ENCODE peak calls at places on chromosomes 2 and 18, in seven cellular contexts. One of them, this sample, is unnamed.

GRCh38 chr18:49486617-49486958 is 446 bp downstream of the C18orf32 start:
- DNase-seq in naive B cell: no peak
- DNase-seq in AG08395: no peak
- DNase-seq in left cardiac atrium: no peak
- DNase-seq in astrocyte: no peak
- DNase-seq in skeletal muscle cell: no peak
- DNase-seq in brain microvascular endothelial cell: no peak
- DNase-seq in this sample: no peak

GRCh38 chr2:190948671-190949070 is 65.3 kb downstream of the STAT1 start:
- DNase-seq in naive B cell: no peak
- DNase-seq in AG08395: no peak
- DNase-seq in left cardiac atrium: no peak
- DNase-seq in astrocyte: peak; percentile 86
- DNase-seq in skeletal muscle cell: no peak
- DNase-seq in brain microvascular endothelial cell: peak; percentile 72
- DNase-seq in this sample: no peak

GRCh38 chr2:233440714-233441113 is 86.4 kb downstream of the DGKD start:
- DNase-seq in naive B cell: no peak
- DNase-seq in AG08395: no peak
- DNase-seq in left cardiac atrium: no peak
- DNase-seq in astrocyte: no peak
- DNase-seq in skeletal muscle cell: no peak
- DNase-seq in brain microvascular endothelial cell: no peak
- DNase-seq in this sample: peak; percentile 52

GRCh38 chr2:231361701-231362588 is 33.6 kb upstream of the B3GNT7 start:
- DNase-seq in naive B cell: peak; percentile 18
- DNase-seq in AG08395: no peak
- DNase-seq in left cardiac atrium: no peak
- DNase-seq in astrocyte: no peak
- DNase-seq in skeletal muscle cell: no peak
- DNase-seq in brain microvascular endothelial cell: no peak
- DNase-seq in this sample: peak; percentile 64

GRCh38 chr2:238158807-238159539 is at the start of gene ERFE:
- DNase-seq in naive B cell: peak; percentile 49
- DNase-seq in AG08395: peak; percentile 75
- DNase-seq in left cardiac atrium: peak; percentile 38
- DNase-seq in astrocyte: no peak
- DNase-seq in skeletal muscle cell: no peak
- DNase-seq in brain microvascular endothelial cell: no peak
- DNase-seq in this sample: no peak

GRCh38 chr2:36626071-36626470 is 28.1 kb upstream of the FEZ2 start:
- DNase-seq in naive B cell: no peak
- DNase-seq in AG08395: no peak
- DNase-seq in left cardiac atrium: no peak
- DNase-seq in astrocyte: peak; percentile 13
- DNase-seq in skeletal muscle cell: no peak
- DNase-seq in brain microvascular endothelial cell: no peak
- DNase-seq in this sample: no peak

GRCh38 chr2:72851333-72851732 is 25.5 kb upstream of the EXOC6B start:
- DNase-seq in naive B cell: no peak
- DNase-seq in AG08395: no peak
- DNase-seq in left cardiac atrium: no peak
- DNase-seq in astrocyte: no peak
- DNase-seq in skeletal muscle cell: no peak
- DNase-seq in brain microvascular endothelial cell: no peak
- DNase-seq in this sample: no peak

GRCh38 chr2:174335605-174336402 is 1.1 kb downstream of the SP9 start:
- DNase-seq in naive B cell: no peak
- DNase-seq in AG08395: peak; percentile 26
- DNase-seq in left cardiac atrium: no peak
- DNase-seq in astrocyte: no peak
- DNase-seq in skeletal muscle cell: no peak
- DNase-seq in brain microvascular endothelial cell: no peak
- DNase-seq in this sample: peak; percentile 58

GRCh38 chr2:19031642-19032041 is 326.8 kb downstream of the OSR1 start:
- DNase-seq in naive B cell: no peak
- DNase-seq in AG08395: no peak
- DNase-seq in left cardiac atrium: no peak
- DNase-seq in astrocyte: no peak
- DNase-seq in skeletal muscle cell: no peak
- DNase-seq in brain microvascular endothelial cell: no peak
- DNase-seq in this sample: no peak

GRCh38 chr18:76488190-76488589 is 6.9 kb downstream of the ZNF516 start:
- DNase-seq in naive B cell: no peak
- DNase-seq in AG08395: no peak
- DNase-seq in left cardiac atrium: no peak
- DNase-seq in astrocyte: peak; percentile 70
- DNase-seq in skeletal muscle cell: no peak
- DNase-seq in brain microvascular endothelial cell: peak; percentile 7
- DNase-seq in this sample: no peak

GRCh38 chr2:24342110-24342910 is 18.0 kb downstream of the ITSN2 start:
- DNase-seq in naive B cell: no peak
- DNase-seq in AG08395: no peak
- DNase-seq in left cardiac atrium: no peak
- DNase-seq in astrocyte: peak; percentile 46
- DNase-seq in skeletal muscle cell: peak; percentile 28
- DNase-seq in brain microvascular endothelial cell: peak; percentile 40
- DNase-seq in this sample: no peak

GRCh38 chr2:13522917-13523821 is 806.4 kb downstream of the TRIB2 start:
- DNase-seq in naive B cell: no peak
- DNase-seq in AG08395: no peak
- DNase-seq in left cardiac atrium: peak; percentile 19
- DNase-seq in astrocyte: peak; percentile 71
- DNase-seq in skeletal muscle cell: no peak
- DNase-seq in brain microvascular endothelial cell: peak; percentile 1
- DNase-seq in this sample: no peak

GRCh38 chr2:114935031-114935430 is 492.6 kb downstream of the DPP10 start:
- DNase-seq in naive B cell: no peak
- DNase-seq in AG08395: no peak
- DNase-seq in left cardiac atrium: no peak
- DNase-seq in astrocyte: no peak
- DNase-seq in skeletal muscle cell: no peak
- DNase-seq in brain microvascular endothelial cell: no peak
- DNase-seq in this sample: no peak

GRCh38 chr2:10514287-10514686 is 66.2 kb upstream of the ODC1 start:
- DNase-seq in naive B cell: no peak
- DNase-seq in AG08395: no peak
- DNase-seq in left cardiac atrium: no peak
- DNase-seq in astrocyte: no peak
- DNase-seq in skeletal muscle cell: no peak
- DNase-seq in brain microvascular endothelial cell: no peak
- DNase-seq in this sample: no peak

GRCh38 chr2:113407446-113408099 is 29.9 kb upstream of the ZNG1B start:
- DNase-seq in naive B cell: no peak
- DNase-seq in AG08395: no peak
- DNase-seq in left cardiac atrium: no peak
- DNase-seq in astrocyte: no peak
- DNase-seq in skeletal muscle cell: no peak
- DNase-seq in brain microvascular endothelial cell: peak; percentile 26
- DNase-seq in this sample: no peak

GRCh38 chr2:2328847-2329246 is 2.2 kb downstream of the MYT1L start:
- DNase-seq in naive B cell: no peak
- DNase-seq in AG08395: no peak
- DNase-seq in left cardiac atrium: no peak
- DNase-seq in astrocyte: peak; percentile 0
- DNase-seq in skeletal muscle cell: no peak
- DNase-seq in brain microvascular endothelial cell: peak; percentile 11
- DNase-seq in this sample: no peak

GRCh38 chr2:235984552-235984951 is 183.6 kb downstream of the GBX2 start:
- DNase-seq in naive B cell: no peak
- DNase-seq in AG08395: no peak
- DNase-seq in left cardiac atrium: no peak
- DNase-seq in astrocyte: no peak
- DNase-seq in skeletal muscle cell: no peak
- DNase-seq in brain microvascular endothelial cell: no peak
- DNase-seq in this sample: no peak

GRCh38 chr18:36167692-36168218 is 19.5 kb upstream of the MOCOS start:
- DNase-seq in naive B cell: no peak
- DNase-seq in AG08395: no peak
- DNase-seq in left cardiac atrium: no peak
- DNase-seq in astrocyte: no peak
- DNase-seq in skeletal muscle cell: no peak
- DNase-seq in brain microvascular endothelial cell: no peak
- DNase-seq in this sample: no peak

GRCh38 chr2:1136071-1136470 is 185.4 kb downstream of the SNTG2 start:
- DNase-seq in naive B cell: no peak
- DNase-seq in AG08395: no peak
- DNase-seq in left cardiac atrium: no peak
- DNase-seq in astrocyte: no peak
- DNase-seq in skeletal muscle cell: peak; percentile 1
- DNase-seq in brain microvascular endothelial cell: no peak
- DNase-seq in this sample: no peak

GRCh38 chr2:177289824-177290632 is 25.5 kb upstream of the NFE2L2 start:
- DNase-seq in naive B cell: peak; percentile 23
- DNase-seq in AG08395: no peak
- DNase-seq in left cardiac atrium: no peak
- DNase-seq in astrocyte: no peak
- DNase-seq in skeletal muscle cell: no peak
- DNase-seq in brain microvascular endothelial cell: no peak
- DNase-seq in this sample: no peak

GRCh38 chr2:45821558-45822271 is 170.2 kb downstream of the PRKCE start:
- DNase-seq in naive B cell: no peak
- DNase-seq in AG08395: no peak
- DNase-seq in left cardiac atrium: peak; percentile 70
- DNase-seq in astrocyte: peak; percentile 69
- DNase-seq in skeletal muscle cell: peak; percentile 75
- DNase-seq in brain microvascular endothelial cell: peak; percentile 70
- DNase-seq in this sample: peak; percentile 88

GRCh38 chr2:121075006-121075545 is 209.9 kb downstream of the TFCP2L1 start:
- DNase-seq in naive B cell: no peak
- DNase-seq in AG08395: peak; percentile 87
- DNase-seq in left cardiac atrium: peak; percentile 61
- DNase-seq in astrocyte: peak; percentile 96
- DNase-seq in skeletal muscle cell: peak; percentile 88
- DNase-seq in brain microvascular endothelial cell: peak; percentile 98
- DNase-seq in this sample: peak; percentile 80

GRCh38 chr2:144514731-144515424 is 5.0 kb downstream of the ZEB2 start:
- DNase-seq in naive B cell: no peak
- DNase-seq in AG08395: no peak
- DNase-seq in left cardiac atrium: no peak
- DNase-seq in astrocyte: no peak
- DNase-seq in skeletal muscle cell: no peak
- DNase-seq in brain microvascular endothelial cell: no peak
- DNase-seq in this sample: no peak

GRCh38 chr18:3777719-3778118 is 327.7 kb downstream of the TGIF1 start:
- DNase-seq in naive B cell: no peak
- DNase-seq in AG08395: no peak
- DNase-seq in left cardiac atrium: no peak
- DNase-seq in astrocyte: no peak
- DNase-seq in skeletal muscle cell: no peak
- DNase-seq in brain microvascular endothelial cell: no peak
- DNase-seq in this sample: no peak

GRCh38 chr2:10072656-10073480 is 7.3 kb downstream of the CYS1 start:
- DNase-seq in naive B cell: peak; percentile 71
- DNase-seq in AG08395: peak; percentile 90
- DNase-seq in left cardiac atrium: peak; percentile 84
- DNase-seq in astrocyte: peak; percentile 58
- DNase-seq in skeletal muscle cell: peak; percentile 44
- DNase-seq in brain microvascular endothelial cell: peak; percentile 76
- DNase-seq in this sample: peak; percentile 94

GRCh38 chr2:76415821-76416220 is 705.1 kb upstream of the GCFC2 start:
- DNase-seq in naive B cell: no peak
- DNase-seq in AG08395: no peak
- DNase-seq in left cardiac atrium: no peak
- DNase-seq in astrocyte: no peak
- DNase-seq in skeletal muscle cell: no peak
- DNase-seq in brain microvascular endothelial cell: no peak
- DNase-seq in this sample: no peak

GRCh38 chr2:30234180-30234971 is 3.0 kb downstream of the LBH start:
- DNase-seq in naive B cell: no peak
- DNase-seq in AG08395: peak; percentile 69
- DNase-seq in left cardiac atrium: no peak
- DNase-seq in astrocyte: peak; percentile 96
- DNase-seq in skeletal muscle cell: peak; percentile 88
- DNase-seq in brain microvascular endothelial cell: peak; percentile 95
- DNase-seq in this sample: peak; percentile 77

GRCh38 chr2:217553202-217553601 is 449.6 kb downstream of the TNS1 start:
- DNase-seq in naive B cell: no peak
- DNase-seq in AG08395: no peak
- DNase-seq in left cardiac atrium: no peak
- DNase-seq in astrocyte: no peak
- DNase-seq in skeletal muscle cell: no peak
- DNase-seq in brain microvascular endothelial cell: no peak
- DNase-seq in this sample: no peak

GRCh38 chr2:152071077-152071476 is 27.8 kb downstream of the CACNB4 start:
- DNase-seq in naive B cell: no peak
- DNase-seq in AG08395: no peak
- DNase-seq in left cardiac atrium: no peak
- DNase-seq in astrocyte: no peak
- DNase-seq in skeletal muscle cell: no peak
- DNase-seq in brain microvascular endothelial cell: no peak
- DNase-seq in this sample: no peak

GRCh38 chr18:48304906-48305693 is 104.1 kb downstream of the ZBTB7C start:
- DNase-seq in naive B cell: no peak
- DNase-seq in AG08395: no peak
- DNase-seq in left cardiac atrium: no peak
- DNase-seq in astrocyte: no peak
- DNase-seq in skeletal muscle cell: no peak
- DNase-seq in brain microvascular endothelial cell: no peak
- DNase-seq in this sample: peak; percentile 33

GRCh38 chr2:207861789-207862188 is 92.1 kb upstream of the FZD5 start:
- DNase-seq in naive B cell: no peak
- DNase-seq in AG08395: no peak
- DNase-seq in left cardiac atrium: no peak
- DNase-seq in astrocyte: no peak
- DNase-seq in skeletal muscle cell: no peak
- DNase-seq in brain microvascular endothelial cell: no peak
- DNase-seq in this sample: no peak

GRCh38 chr2:185219981-185220380 is 518.6 kb upstream of the FSIP2 start:
- DNase-seq in naive B cell: no peak
- DNase-seq in AG08395: no peak
- DNase-seq in left cardiac atrium: no peak
- DNase-seq in astrocyte: peak; percentile 7
- DNase-seq in skeletal muscle cell: peak; percentile 76
- DNase-seq in brain microvascular endothelial cell: peak; percentile 36
- DNase-seq in this sample: no peak

GRCh38 chr2:173830169-173830568 is 135.0 kb downstream of the SP3 start:
- DNase-seq in naive B cell: no peak
- DNase-seq in AG08395: no peak
- DNase-seq in left cardiac atrium: no peak
- DNase-seq in astrocyte: no peak
- DNase-seq in skeletal muscle cell: no peak
- DNase-seq in brain microvascular endothelial cell: no peak
- DNase-seq in this sample: no peak

GRCh38 chr2:31249009-31249690 is 15.2 kb downstream of the EHD3 start:
- DNase-seq in naive B cell: no peak
- DNase-seq in AG08395: no peak
- DNase-seq in left cardiac atrium: no peak
- DNase-seq in astrocyte: no peak
- DNase-seq in skeletal muscle cell: no peak
- DNase-seq in brain microvascular endothelial cell: no peak
- DNase-seq in this sample: no peak

GRCh38 chr2:241613018-241613780 is 23.8 kb downstream of the THAP4 start:
- DNase-seq in naive B cell: no peak
- DNase-seq in AG08395: peak; percentile 19
- DNase-seq in left cardiac atrium: no peak
- DNase-seq in astrocyte: peak; percentile 26
- DNase-seq in skeletal muscle cell: no peak
- DNase-seq in brain microvascular endothelial cell: no peak
- DNase-seq in this sample: peak; percentile 62

GRCh38 chr2:1742680-1743395 is 1.5 kb downstream of the PXDN start:
- DNase-seq in naive B cell: peak; percentile 33
- DNase-seq in AG08395: peak; percentile 84
- DNase-seq in left cardiac atrium: peak; percentile 78
- DNase-seq in astrocyte: peak; percentile 93
- DNase-seq in skeletal muscle cell: peak; percentile 86
- DNase-seq in brain microvascular endothelial cell: peak; percentile 94
- DNase-seq in this sample: peak; percentile 96

GRCh38 chr2:18721038-18721922 is 131.9 kb upstream of the NT5C1B start:
- DNase-seq in naive B cell: no peak
- DNase-seq in AG08395: no peak
- DNase-seq in left cardiac atrium: peak; percentile 51
- DNase-seq in astrocyte: no peak
- DNase-seq in skeletal muscle cell: no peak
- DNase-seq in brain microvascular endothelial cell: peak; percentile 37
- DNase-seq in this sample: no peak

GRCh38 chr2:160365691-160366367 is 127.8 kb downstream of the RBMS1 start:
- DNase-seq in naive B cell: no peak
- DNase-seq in AG08395: peak; percentile 34
- DNase-seq in left cardiac atrium: peak; percentile 67
- DNase-seq in astrocyte: no peak
- DNase-seq in skeletal muscle cell: no peak
- DNase-seq in brain microvascular endothelial cell: no peak
- DNase-seq in this sample: peak; percentile 81

This sample was measured in sigmoid colon.